ENCODE peak calls at places on chromosomes 5 and 9, in eight cellular contexts. A is AG04449, Z is stomach, R is cardiac fibroblast, D is small intestine, M is lung, N is A549, O is GM23338. B is an unnamed sample.

GRCh38 chr5:81626524-81626923 is 124.4 kb downstream of the SSBP2 start:
- DNase-seq in A (peak), Z (no peak), R (peak), D (peak), M (no peak), N (peak), O (no peak), B (peak)

GRCh38 chr5:115626444-115626823 is 598 bp upstream of the TMED7 start:
- DNase-seq in A (no peak), Z (no peak), R (no peak), D (no peak), M (no peak), N (no peak), O (no peak), B (no peak)

GRCh38 chr5:171736976-171737848 is 48.4 kb upstream of the SMIM23 start:
- DNase-seq in A (no peak), Z (no peak), R (no peak), D (no peak), M (peak), N (no peak), O (no peak), B (no peak)

GRCh38 chr9:22037954-22038690 is 29.0 kb upstream of the CDKN2B start:
- DNase-seq in A (no peak), Z (no peak), R (peak), D (peak), M (no peak), N (no peak), O (peak), B (no peak)

GRCh38 chr9:124122321-124122720 is 110.8 kb downstream of the LHX2 start:
- DNase-seq in A (no peak), Z (no peak), R (no peak), D (no peak), M (no peak), N (no peak), O (no peak), B (no peak)

GRCh38 chr9:111013250-111013649 is 25.0 kb downstream of the LPAR1 start:
- DNase-seq in A (no peak), Z (no peak), R (no peak), D (peak), M (no peak), N (no peak), O (no peak), B (no peak)

GRCh38 chr9:137406876-137407589 is 15.9 kb downstream of the EXD3 start:
- DNase-seq in A (no peak), Z (peak), R (peak), D (peak), M (no peak), N (peak), O (peak), B (peak)

GRCh38 chr5:14123551-14123950 is 19.6 kb upstream of the TRIO start:
- DNase-seq in A (no peak), Z (no peak), R (no peak), D (no peak), M (no peak), N (no peak), O (no peak), B (no peak)

GRCh38 chr9:79236466-79236865 is 335.3 kb upstream of the TLE4 start:
- DNase-seq in A (no peak), Z (no peak), R (no peak), D (no peak), M (no peak), N (no peak), O (no peak), B (no peak)

GRCh38 chr9:79237861-79238260 is 333.9 kb upstream of the TLE4 start:
- DNase-seq in A (no peak), Z (no peak), R (no peak), D (no peak), M (no peak), N (no peak), O (no peak), B (no peak)

GRCh38 chr9:79242489-79242888 is 329.3 kb upstream of the TLE4 start:
- DNase-seq in A (no peak), Z (no peak), R (no peak), D (no peak), M (no peak), N (no peak), O (no peak), B (no peak)

GRCh38 chr9:79246170-79246569 is 325.6 kb upstream of the TLE4 start:
- DNase-seq in A (no peak), Z (no peak), R (no peak), D (no peak), M (no peak), N (no peak), O (peak), B (no peak)

GRCh38 chr9:79240774-79241173 is 331.0 kb upstream of the TLE4 start:
- DNase-seq in A (no peak), Z (no peak), R (no peak), D (no peak), M (no peak), N (no peak), O (peak), B (no peak)
- H3K4me3 ChIP-seq in A (no peak), Z (no peak), R (no peak), D (no peak), M (no peak), N (no peak), O (no peak), B (no peak)

DNA sequence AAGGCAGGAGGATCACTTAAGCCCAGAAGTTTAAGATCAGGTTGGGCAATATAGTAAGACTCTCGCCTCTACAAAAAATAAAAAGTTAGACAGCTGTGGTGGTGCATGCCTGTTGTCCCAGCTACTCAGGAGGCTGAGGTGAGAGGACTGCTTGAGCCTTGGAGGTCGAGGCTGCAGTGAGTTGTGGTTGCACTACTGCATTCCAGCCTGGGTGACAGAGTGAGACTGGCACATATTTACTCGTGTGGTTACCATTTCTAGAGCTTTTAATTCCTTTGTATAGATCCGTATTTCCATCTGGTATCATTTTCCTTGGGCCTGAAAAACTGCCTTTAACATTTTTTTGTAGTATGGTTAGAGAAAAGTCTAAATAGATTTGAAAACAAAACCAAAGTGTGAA is 7.8 kb downstream of the IL6ST start:
- DNase-seq in A (no peak), Z (no peak), R (no peak), D (no peak), M (no peak), N (no peak), O (no peak), B (no peak)
- H3K4me3 ChIP-seq in A (no peak), Z (no peak), R (no peak), D (no peak), M (no peak), N (no peak), O (no peak), B (no peak)

DNA sequence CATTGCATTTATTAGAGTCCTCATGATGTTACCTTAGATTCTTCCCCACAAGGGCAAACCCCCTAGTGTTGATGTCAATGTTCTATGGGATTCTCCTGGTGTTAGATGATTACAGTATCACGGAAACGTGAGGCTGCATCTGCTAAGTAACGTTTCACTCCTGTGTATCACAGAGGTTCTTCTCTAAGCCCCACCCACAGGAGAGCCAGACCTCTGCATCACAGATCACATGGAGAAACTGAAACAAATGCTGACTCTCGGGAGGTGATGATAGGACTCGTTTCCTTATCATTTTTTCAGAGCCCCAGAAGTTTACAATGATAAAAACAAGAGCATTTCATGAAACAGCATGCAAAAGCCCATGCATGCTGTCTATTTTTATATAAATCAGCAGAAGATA is 114.6 kb downstream of the TENT4A start:
- DNase-seq in A (no peak), Z (no peak), R (no peak), D (peak), M (no peak), N (no peak), O (no peak), B (peak)
- H3K4me3 ChIP-seq in A (no peak), Z (no peak), R (no peak), D (no peak), M (no peak), N (no peak), O (no peak), B (peak)

GRCh38 chr5:38546691-38547146 is 9.7 kb downstream of the LIFR start:
- DNase-seq in A (no peak), Z (no peak), R (peak), D (no peak), M (no peak), N (no peak), O (no peak), B (no peak)
- H3K4me3 ChIP-seq in A (no peak), Z (no peak), R (no peak), D (no peak), M (no peak), N (no peak), O (no peak), B (no peak)

GRCh38 chr9:93011114-93011513 is 47.4 kb upstream of the SUSD3 start:
- DNase-seq in A (no peak), Z (no peak), R (no peak), D (no peak), M (no peak), N (no peak), O (no peak), B (no peak)
- H3K4me3 ChIP-seq in A (no peak), Z (no peak), R (no peak), D (no peak), M (no peak), N (no peak), O (no peak), B (no peak)

GRCh38 chr5:179729727-179730126 is 2.9 kb upstream of the MAML1 start:
- DNase-seq in A (no peak), Z (no peak), R (no peak), D (no peak), M (no peak), N (no peak), O (no peak), B (no peak)

GRCh38 chr5:179720222-179720621 is 12.4 kb upstream of the MAML1 start:
- DNase-seq in A (no peak), Z (no peak), R (no peak), D (no peak), M (no peak), N (no peak), O (no peak), B (no peak)

GRCh38 chr5:179729303-179729702 is 3.3 kb upstream of the MAML1 start:
- DNase-seq in A (no peak), Z (no peak), R (no peak), D (no peak), M (no peak), N (no peak), O (no peak), B (no peak)

DNA sequence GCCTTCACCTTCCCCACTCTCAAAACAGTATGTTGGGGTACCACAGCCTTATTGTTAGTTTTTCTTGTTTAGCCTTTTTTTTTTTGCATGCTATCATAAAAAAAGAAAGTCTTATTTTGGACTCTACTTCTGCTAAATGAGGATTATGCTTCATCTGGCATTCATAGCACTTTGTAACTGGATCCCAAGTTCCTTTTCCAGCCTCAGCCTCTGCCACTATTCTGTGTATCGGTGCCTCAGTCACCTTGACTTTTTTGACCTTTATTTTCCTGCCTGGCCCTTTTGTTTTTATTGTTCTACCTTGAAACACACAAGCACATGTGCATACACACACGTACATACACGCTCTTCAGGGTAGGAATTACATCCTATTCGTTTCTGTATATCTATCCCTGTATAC is 8.5 kb upstream of the MAML1 start:
- DNase-seq in A (no peak), Z (no peak), R (no peak), D (no peak), M (no peak), N (no peak), O (no peak), B (no peak)
- H3K4me3 ChIP-seq in A (no peak), Z (no peak), R (no peak), D (no peak), M (no peak), N (no peak), O (no peak), B (no peak)

GRCh38 chr9:94668424-94668916 is 29.2 kb upstream of the FBP1 start:
- DNase-seq in A (no peak), Z (no peak), R (no peak), D (peak), M (no peak), N (no peak), O (no peak), B (no peak)
- H3K4me3 ChIP-seq in A (no peak), Z (no peak), R (no peak), D (no peak), M (no peak), N (no peak), O (no peak), B (peak)

B was measured in BE2C.